ENCODE peak calls at places on chromosomes 7 and 10, in eight cellular contexts. One of them, this sample, is unnamed.

GRCh38 chr10:70940834-70941568 is 52.6 kb upstream of the PCBD1 start:
- DNase-seq in activated T-cell treated with anti-CD3 and anti-CD28 coated beads, Interleukin-2, amount 50 U/mL, for 48 hours: no peak
- DNase-seq in right lobe of liver: no peak
- DNase-seq in left ventricle myocardium superior: peak; percentile 82
- DNase-seq in GM23338: no peak
- DNase-seq in GM04503: no peak
- DNase-seq in HT-29: peak; percentile 20
- DNase-seq in stimulated activated CD4-positive, alpha-beta T cell treated with anti-CD3 and anti-CD28 coated beads, Interleukin-1b, Interleukin-23, amount 100 ng/mL, for 1 hour: no peak
- DNase-seq in this sample: peak; percentile 78

GRCh38 chr10:17730667-17731066 is 21.3 kb upstream of the TMEM236 start:
- DNase-seq in stimulated activated CD4-positive, alpha-beta T cell treated with anti-CD3 and anti-CD28 coated beads, Interleukin-1b, Interleukin-23, amount 100 ng/mL, for 1 hour: no peak
- DNase-seq in GM23338: no peak
- DNase-seq in HT-29: no peak
- DNase-seq in activated T-cell treated with anti-CD3 and anti-CD28 coated beads, Interleukin-2, amount 50 U/mL, for 48 hours: no peak
- DNase-seq in left ventricle myocardium superior: peak; percentile 34
- DNase-seq in right lobe of liver: no peak
- DNase-seq in GM04503: no peak
- DNase-seq in this sample: no peak

GRCh38 chr7:113267271-113267670 is 148.9 kb upstream of the SMIM30 start:
- DNase-seq in activated T-cell treated with anti-CD3 and anti-CD28 coated beads, Interleukin-2, amount 50 U/mL, for 48 hours: no peak
- DNase-seq in right lobe of liver: no peak
- DNase-seq in GM04503: no peak
- DNase-seq in left ventricle myocardium superior: no peak
- DNase-seq in HT-29: no peak
- DNase-seq in GM23338: no peak
- DNase-seq in stimulated activated CD4-positive, alpha-beta T cell treated with anti-CD3 and anti-CD28 coated beads, Interleukin-1b, Interleukin-23, amount 100 ng/mL, for 1 hour: no peak
- DNase-seq in this sample: no peak

GRCh38 chr10:50594012-50594411 is 29.7 kb downstream of the SGMS1 start:
- DNase-seq in HT-29: no peak
- DNase-seq in right lobe of liver: no peak
- DNase-seq in GM23338: no peak
- DNase-seq in activated T-cell treated with anti-CD3 and anti-CD28 coated beads, Interleukin-2, amount 50 U/mL, for 48 hours: no peak
- DNase-seq in GM04503: no peak
- DNase-seq in stimulated activated CD4-positive, alpha-beta T cell treated with anti-CD3 and anti-CD28 coated beads, Interleukin-1b, Interleukin-23, amount 100 ng/mL, for 1 hour: no peak
- DNase-seq in left ventricle myocardium superior: no peak
- DNase-seq in this sample: no peak

GRCh38 chr7:71824356-71824755 is 587.8 kb downstream of the CALN1 start:
- DNase-seq in stimulated activated CD4-positive, alpha-beta T cell treated with anti-CD3 and anti-CD28 coated beads, Interleukin-1b, Interleukin-23, amount 100 ng/mL, for 1 hour: no peak
- DNase-seq in right lobe of liver: no peak
- DNase-seq in activated T-cell treated with anti-CD3 and anti-CD28 coated beads, Interleukin-2, amount 50 U/mL, for 48 hours: no peak
- DNase-seq in GM23338: peak; percentile 13
- DNase-seq in HT-29: no peak
- DNase-seq in left ventricle myocardium superior: no peak
- DNase-seq in GM04503: no peak
- DNase-seq in this sample: no peak

GRCh38 chr7:96179863-96180262 is 142.0 kb downstream of the SLC25A13 start:
- DNase-seq in activated T-cell treated with anti-CD3 and anti-CD28 coated beads, Interleukin-2, amount 50 U/mL, for 48 hours: no peak
- DNase-seq in GM04503: no peak
- DNase-seq in GM23338: no peak
- DNase-seq in stimulated activated CD4-positive, alpha-beta T cell treated with anti-CD3 and anti-CD28 coated beads, Interleukin-1b, Interleukin-23, amount 100 ng/mL, for 1 hour: no peak
- DNase-seq in left ventricle myocardium superior: no peak
- DNase-seq in right lobe of liver: no peak
- DNase-seq in HT-29: no peak
- DNase-seq in this sample: no peak

GRCh38 chr10:97628228-97628627 is 5.1 kb downstream of the MORN4 start:
- DNase-seq in left ventricle myocardium superior: no peak
- DNase-seq in stimulated activated CD4-positive, alpha-beta T cell treated with anti-CD3 and anti-CD28 coated beads, Interleukin-1b, Interleukin-23, amount 100 ng/mL, for 1 hour: no peak
- DNase-seq in GM04503: no peak
- DNase-seq in HT-29: no peak
- DNase-seq in GM23338: no peak
- DNase-seq in activated T-cell treated with anti-CD3 and anti-CD28 coated beads, Interleukin-2, amount 50 U/mL, for 48 hours: no peak
- DNase-seq in right lobe of liver: no peak
- DNase-seq in this sample: no peak

GRCh38 chr10:18079665-18080295 is 60.4 kb upstream of the CACNB2 start:
- DNase-seq in GM23338: no peak
- DNase-seq in GM04503: no peak
- DNase-seq in right lobe of liver: no peak
- DNase-seq in activated T-cell treated with anti-CD3 and anti-CD28 coated beads, Interleukin-2, amount 50 U/mL, for 48 hours: no peak
- DNase-seq in HT-29: no peak
- DNase-seq in stimulated activated CD4-positive, alpha-beta T cell treated with anti-CD3 and anti-CD28 coated beads, Interleukin-1b, Interleukin-23, amount 100 ng/mL, for 1 hour: no peak
- DNase-seq in left ventricle myocardium superior: no peak
- DNase-seq in this sample: no peak

GRCh38 chr10:3287566-3288445 is 115.2 kb upstream of the PITRM1 start:
- DNase-seq in stimulated activated CD4-positive, alpha-beta T cell treated with anti-CD3 and anti-CD28 coated beads, Interleukin-1b, Interleukin-23, amount 100 ng/mL, for 1 hour: no peak
- DNase-seq in GM23338: peak; percentile 10
- DNase-seq in GM04503: no peak
- DNase-seq in activated T-cell treated with anti-CD3 and anti-CD28 coated beads, Interleukin-2, amount 50 U/mL, for 48 hours: no peak
- DNase-seq in right lobe of liver: no peak
- DNase-seq in HT-29: peak; percentile 88
- DNase-seq in left ventricle myocardium superior: no peak
- DNase-seq in this sample: no peak

GRCh38 chr10:58158806-58159205 is 108.9 kb downstream of the IPMK start:
- DNase-seq in HT-29: no peak
- DNase-seq in GM04503: peak; percentile 78
- DNase-seq in left ventricle myocardium superior: no peak
- DNase-seq in right lobe of liver: no peak
- DNase-seq in activated T-cell treated with anti-CD3 and anti-CD28 coated beads, Interleukin-2, amount 50 U/mL, for 48 hours: no peak
- DNase-seq in stimulated activated CD4-positive, alpha-beta T cell treated with anti-CD3 and anti-CD28 coated beads, Interleukin-1b, Interleukin-23, amount 100 ng/mL, for 1 hour: no peak
- DNase-seq in GM23338: no peak
- DNase-seq in this sample: no peak

GRCh38 chr7:24388212-24388611 is 104.2 kb downstream of the NPY start:
- DNase-seq in GM23338: no peak
- DNase-seq in HT-29: no peak
- DNase-seq in GM04503: no peak
- DNase-seq in left ventricle myocardium superior: no peak
- DNase-seq in right lobe of liver: no peak
- DNase-seq in stimulated activated CD4-positive, alpha-beta T cell treated with anti-CD3 and anti-CD28 coated beads, Interleukin-1b, Interleukin-23, amount 100 ng/mL, for 1 hour: no peak
- DNase-seq in activated T-cell treated with anti-CD3 and anti-CD28 coated beads, Interleukin-2, amount 50 U/mL, for 48 hours: no peak
- DNase-seq in this sample: no peak